ENCODE peak calls at places on chromosome 11, in four cellular contexts. One of them, this sample, is unnamed.

GRCh38 chr11:6548641-6549040 is 51.6 kb downstream of the DNHD1 start:
- DNase-seq in GM23248: no peak
- DNase-seq in mesendoderm: no peak
- DNase-seq in brain microvascular endothelial cell: no peak
- DNase-seq in this sample: no peak

GRCh38 chr11:134762248-134763029 is 350.4 kb upstream of the B3GAT1 start:
- DNase-seq in brain microvascular endothelial cell: no peak
- DNase-seq in GM23248: no peak
- DNase-seq in mesendoderm: no peak
- DNase-seq in this sample: no peak

GRCh38 chr11:60334005-60334620 is 7.1 kb downstream of the MS4A6E start:
- DNase-seq in mesendoderm: peak
- DNase-seq in GM23248: peak
- DNase-seq in brain microvascular endothelial cell: peak
- DNase-seq in this sample: no peak

GRCh38 chr11:1388763-1389102 is 1.0 kb upstream of the BRSK2 start:
- DNase-seq in brain microvascular endothelial cell: no peak
- DNase-seq in GM23248: no peak
- DNase-seq in mesendoderm: no peak
- DNase-seq in this sample: no peak

GRCh38 chr11:22711880-22712279 is 45.5 kb downstream of the GAS2 start:
- DNase-seq in brain microvascular endothelial cell: no peak
- DNase-seq in mesendoderm: no peak
- DNase-seq in GM23248: no peak
- DNase-seq in this sample: no peak

GRCh38 chr11:94342250-94342649 is 37.9 kb downstream of the IZUMO1R start:
- DNase-seq in GM23248: no peak
- DNase-seq in brain microvascular endothelial cell: no peak
- DNase-seq in mesendoderm: no peak
- DNase-seq in this sample: no peak

GRCh38 chr11:133925756-133926155 is 31.0 kb downstream of the IGSF9B start:
- DNase-seq in GM23248: no peak
- DNase-seq in brain microvascular endothelial cell: no peak
- DNase-seq in mesendoderm: no peak
- DNase-seq in this sample: peak

GRCh38 chr11:126072821-126073594 is 10.3 kb upstream of the CDON start:
- DNase-seq in mesendoderm: no peak
- DNase-seq in GM23248: no peak
- DNase-seq in brain microvascular endothelial cell: no peak
- DNase-seq in this sample: no peak

GRCh38 chr11:46896719-46897406 is 21.5 kb downstream of the LRP4 start:
- DNase-seq in GM23248: peak
- DNase-seq in mesendoderm: peak
- DNase-seq in brain microvascular endothelial cell: peak
- DNase-seq in this sample: no peak

GRCh38 chr11:74709175-74709574 is 22.1 kb downstream of the CHRDL2 start:
- DNase-seq in GM23248: no peak
- DNase-seq in mesendoderm: no peak
- DNase-seq in brain microvascular endothelial cell: no peak
- DNase-seq in this sample: no peak

DNA sequence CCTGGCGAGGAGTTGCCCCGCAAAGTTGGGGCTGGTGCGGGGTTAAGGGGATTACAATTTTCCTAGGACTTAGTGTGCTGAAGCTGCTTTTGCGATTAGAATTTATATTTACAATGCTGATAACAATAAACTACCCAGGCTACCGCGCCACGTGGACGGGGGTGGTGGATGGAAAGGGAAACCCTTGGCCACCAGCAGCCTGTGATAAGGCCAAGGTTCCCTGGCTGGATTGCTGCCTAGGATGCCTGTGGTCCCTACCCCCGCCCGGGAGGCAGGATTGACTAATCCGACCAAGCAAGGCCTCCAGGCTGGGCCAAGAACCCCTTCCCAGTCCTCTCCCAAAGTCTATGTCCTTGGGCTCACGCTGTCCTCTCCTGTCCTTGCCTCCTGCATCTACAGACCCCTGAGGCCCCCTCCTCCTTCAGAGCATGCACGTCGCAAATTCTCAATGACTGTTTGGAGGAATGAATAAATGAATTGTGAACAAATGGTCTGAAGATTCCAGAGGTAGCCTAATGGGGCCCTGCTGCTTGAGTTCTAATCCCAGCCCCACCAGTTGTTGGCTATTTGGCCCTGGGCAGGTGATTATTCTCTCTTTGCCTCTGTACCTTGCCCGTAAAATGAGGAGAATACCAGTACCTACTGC is 7.6 kb upstream of the CHKA start:
- DNase-seq in mesendoderm: peak
- DNase-seq in GM23248: peak
- DNase-seq in brain microvascular endothelial cell: peak
- DNase-seq in this sample: peak
- H3K27ac ChIP-seq in mesendoderm: peak
- H3K27ac ChIP-seq in GM23248: no peak
- H3K27ac ChIP-seq in brain microvascular endothelial cell: no peak
- H3K27ac ChIP-seq in this sample: peak

DNA sequence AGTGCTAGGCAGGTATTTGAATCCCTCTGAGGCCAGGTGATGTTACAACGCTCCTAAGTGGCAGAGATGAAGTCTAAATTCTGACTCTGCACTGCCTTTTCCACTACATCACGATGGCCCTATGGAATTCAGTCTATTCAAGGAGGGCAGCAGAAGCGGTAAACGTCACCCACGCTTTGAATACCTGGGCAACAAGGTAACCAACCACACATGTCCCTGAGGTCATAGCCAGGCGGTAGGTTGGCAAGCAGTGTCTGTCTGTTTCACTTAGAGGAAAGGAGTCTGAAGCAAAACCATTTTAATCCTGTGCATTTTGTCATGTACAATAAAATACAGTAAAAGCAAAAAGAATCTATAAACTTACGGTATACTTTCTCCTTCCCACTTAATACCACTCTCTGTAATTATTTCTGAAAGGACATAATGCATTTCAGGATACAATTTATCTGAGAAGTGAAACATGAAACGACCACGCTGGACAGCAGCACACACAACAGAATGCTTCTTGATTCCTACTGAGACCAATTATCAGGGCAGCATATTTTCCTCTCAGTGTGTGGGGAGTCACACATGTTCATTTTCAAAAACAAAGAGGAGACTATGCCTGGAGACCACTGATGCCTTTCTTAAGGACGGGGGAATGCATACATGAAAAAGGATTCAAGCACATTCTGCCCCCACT is 51.3 kb downstream of the PRDM10 start:
- DNase-seq in GM23248: no peak
- DNase-seq in brain microvascular endothelial cell: no peak
- DNase-seq in mesendoderm: no peak
- DNase-seq in this sample: no peak
- H3K27ac ChIP-seq in GM23248: no peak
- H3K27ac ChIP-seq in brain microvascular endothelial cell: no peak
- H3K27ac ChIP-seq in mesendoderm: no peak
- H3K27ac ChIP-seq in this sample: no peak

DNA sequence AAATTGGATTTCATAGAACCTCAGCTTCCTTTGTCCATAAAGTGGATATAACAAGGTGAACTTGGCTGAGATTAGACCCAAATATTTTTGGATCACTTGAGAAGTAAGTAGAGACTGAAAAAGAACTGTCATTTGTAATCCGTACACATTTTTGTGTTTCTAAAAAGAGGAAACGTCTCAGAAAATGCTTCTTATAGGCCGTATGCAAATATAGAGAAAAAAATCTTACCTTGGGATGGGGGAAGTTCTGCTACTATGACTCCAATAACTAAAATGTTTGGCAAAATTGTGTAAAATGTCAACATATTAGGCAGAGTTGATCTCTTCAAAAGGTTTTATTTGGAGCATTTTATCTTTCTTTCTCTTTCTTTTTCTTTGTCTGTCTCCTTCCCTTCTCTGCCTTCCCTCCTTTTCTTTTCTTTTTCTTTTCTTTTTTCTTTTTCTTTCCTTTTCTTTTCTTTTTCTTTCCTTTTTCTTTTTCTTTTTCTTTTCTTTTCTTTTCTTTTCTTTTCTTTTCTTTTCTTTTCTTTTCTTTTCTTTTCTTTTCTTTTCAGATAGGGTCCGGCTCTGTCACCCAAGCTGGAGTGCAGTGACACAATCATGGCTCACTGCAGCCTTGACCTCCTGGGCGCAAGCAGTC is 48.2 kb downstream of the ADM start:
- DNase-seq in GM23248: no peak
- DNase-seq in brain microvascular endothelial cell: no peak
- DNase-seq in mesendoderm: no peak
- DNase-seq in this sample: no peak
- H3K27ac ChIP-seq in GM23248: no peak
- H3K27ac ChIP-seq in brain microvascular endothelial cell: no peak
- H3K27ac ChIP-seq in mesendoderm: no peak
- H3K27ac ChIP-seq in this sample: peak

DNA sequence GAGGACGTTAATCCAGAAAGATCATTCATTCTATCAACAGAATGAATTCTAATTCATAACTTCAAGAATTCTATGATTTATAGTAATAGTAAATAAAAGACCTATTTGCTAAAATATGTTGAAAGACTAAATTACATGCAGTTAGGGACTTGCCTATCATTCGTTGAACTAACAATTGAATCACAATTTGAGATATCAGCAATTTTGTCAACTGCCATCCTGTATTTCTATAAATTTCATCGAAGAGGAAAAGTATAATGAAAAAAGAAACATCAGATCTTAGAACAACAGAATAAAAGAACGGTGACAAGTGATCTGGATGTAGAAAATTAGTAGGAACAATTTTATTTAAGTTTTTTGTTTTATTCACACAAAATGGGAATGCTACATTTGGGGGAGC is 4.4 kb upstream of the TTC17 start:
- DNase-seq in brain microvascular endothelial cell: no peak
- DNase-seq in mesendoderm: no peak
- DNase-seq in GM23248: no peak
- DNase-seq in this sample: no peak
- H3K27ac ChIP-seq in brain microvascular endothelial cell: no peak
- H3K27ac ChIP-seq in mesendoderm: no peak
- H3K27ac ChIP-seq in GM23248: no peak
- H3K27ac ChIP-seq in this sample: no peak

GRCh38 chr11:124402326-124402922 is 3.6 kb upstream of the OR8B3 start:
- DNase-seq in mesendoderm: peak
- DNase-seq in GM23248: peak
- DNase-seq in brain microvascular endothelial cell: peak
- DNase-seq in this sample: peak

GRCh38 chr11:124409906-124410305 is 11.1 kb upstream of the OR8B3 start:
- DNase-seq in mesendoderm: no peak
- DNase-seq in brain microvascular endothelial cell: no peak
- DNase-seq in GM23248: no peak
- DNase-seq in this sample: no peak

GRCh38 chr11:124405611-124406010 is 6.8 kb upstream of the OR8B3 start:
- DNase-seq in brain microvascular endothelial cell: no peak
- DNase-seq in GM23248: peak
- DNase-seq in mesendoderm: no peak
- DNase-seq in this sample: no peak
- H3K27ac ChIP-seq in brain microvascular endothelial cell: no peak
- H3K27ac ChIP-seq in GM23248: no peak
- H3K27ac ChIP-seq in mesendoderm: no peak
- H3K27ac ChIP-seq in this sample: no peak

DNA sequence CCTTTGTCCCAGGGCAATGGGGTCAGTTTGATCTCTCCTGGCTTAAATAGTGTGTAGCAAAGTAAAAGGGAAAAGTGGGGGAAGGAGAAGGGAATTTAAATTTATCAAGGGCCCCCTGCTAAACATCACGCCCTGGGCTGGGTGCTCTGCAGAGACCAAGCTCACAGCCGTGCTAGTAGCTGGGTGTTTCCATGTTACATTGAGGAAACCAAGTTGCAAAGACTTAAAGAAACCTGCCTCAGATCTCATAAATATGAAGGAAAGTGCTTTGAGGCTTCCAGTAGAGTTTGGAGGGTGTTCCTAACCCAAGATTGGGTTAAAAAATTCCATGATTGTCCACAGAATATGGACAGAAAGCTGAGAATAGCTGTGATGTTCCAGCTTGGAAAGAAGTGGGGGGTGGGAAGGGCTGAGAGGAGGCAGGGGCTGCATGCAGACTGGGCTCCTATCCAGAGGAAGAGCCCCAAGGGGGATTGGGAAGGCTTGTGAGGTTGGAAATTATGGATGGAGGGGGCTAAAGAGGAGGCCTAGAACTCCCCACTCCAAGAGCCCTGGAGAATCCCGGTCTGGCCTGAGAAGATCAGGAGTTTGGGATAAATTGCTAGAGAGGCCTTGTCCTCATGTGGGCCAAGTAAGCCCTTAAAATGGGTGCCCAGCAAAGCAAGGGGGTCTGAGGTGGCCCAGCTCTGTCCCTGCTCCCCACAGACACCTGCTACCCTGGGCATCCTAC is 25.0 kb upstream of the OAF start:
- DNase-seq in brain microvascular endothelial cell: no peak
- DNase-seq in mesendoderm: no peak
- DNase-seq in GM23248: no peak
- DNase-seq in this sample: peak
- H3K27ac ChIP-seq in brain microvascular endothelial cell: no peak
- H3K27ac ChIP-seq in mesendoderm: no peak
- H3K27ac ChIP-seq in GM23248: no peak
- H3K27ac ChIP-seq in this sample: peak